ENCODE peak calls at places on chromosomes 12 and 14, in nine cellular contexts. B is pancreas; X is B cell; H is NCI-H774; S is NT2/D1; C is CD4-positive, alpha-beta T cell; N is HT1080; D is EL; Q is psoas muscle. L is an unnamed sample.
A peak's percentile ranks its signal among the peaks of the same experiment; 100 is the strongest.

GRCh38 chr14:36070056-36071043 is 106.2 kb downstream of the PTCSC3 start:
- DNase-seq in B (peak; percentile 72), X (no peak), H (peak; percentile 88), S (peak; percentile 57), C (no peak), N (peak; percentile 54), D (peak; percentile 48), Q (peak; percentile 15), L (peak; percentile 44)

GRCh38 chr14:68753696-68754095 is 39.2 kb downstream of the ZFP36L1 start:
- DNase-seq in B (no peak), X (no peak), H (no peak), S (no peak), C (no peak), N (no peak), D (peak; percentile 20), Q (no peak), L (no peak)

GRCh38 chr12:93183940-93184663 is 193.6 kb upstream of the NUDT4 start:
- DNase-seq in B (no peak), X (peak; percentile 56), H (no peak), S (no peak), C (no peak), N (no peak), D (peak; percentile 28), Q (peak; percentile 29), L (peak; percentile 51)

GRCh38 chr14:90578283-90578985 is 181.6 kb downstream of the CALM1 start:
- DNase-seq in B (no peak), X (no peak), H (no peak), S (no peak), C (no peak), N (no peak), D (no peak), Q (peak; percentile 60), L (no peak)

GRCh38 chr14:105213396-105213795 is 32.3 kb upstream of the NUDT14 start:
- DNase-seq in B (no peak), X (no peak), H (no peak), S (no peak), C (no peak), N (no peak), D (no peak), Q (no peak), L (no peak)

GRCh38 chr14:30572237-30572636 is 13.3 kb downstream of the G2E3 start:
- DNase-seq in B (no peak), X (no peak), H (no peak), S (no peak), C (no peak), N (no peak), D (no peak), Q (no peak), L (no peak)

GRCh38 chr14:22646570-22647254 is 2.6 kb upstream of the OR6J1 start:
- DNase-seq in B (no peak), X (no peak), H (no peak), S (no peak), C (no peak), N (peak; percentile 57), D (peak; percentile 80), Q (no peak), L (no peak)

GRCh38 chr14:99602054-99602787 is 1.8 kb downstream of the CCDC85C start:
- DNase-seq in B (no peak), X (no peak), H (no peak), S (no peak), C (no peak), N (peak; percentile 30), D (peak; percentile 47), Q (no peak), L (no peak)

GRCh38 chr12:12877789-12878455 is 13.4 kb upstream of the GPRC5A start:
- DNase-seq in B (no peak), X (no peak), H (no peak), S (no peak), C (no peak), N (no peak), D (peak; percentile 31), Q (no peak), L (no peak)

GRCh38 chr14:22471545-22472121 is 117.4 kb downstream of the DAD1 start:
- DNase-seq in B (peak; percentile 68), X (no peak), H (no peak), S (no peak), C (no peak), N (peak; percentile 11), D (peak; percentile 18), Q (no peak), L (no peak)

GRCh38 chr12:12353807-12354206 is 3.1 kb upstream of the BORCS5 start:
- DNase-seq in B (no peak), X (no peak), H (no peak), S (no peak), C (no peak), N (no peak), D (no peak), Q (no peak), L (no peak)

L was measured in GM13977.